ENCODE peak calls at places on chromosomes 1 and 21, in five cellular contexts. V is esophagus muscularis mucosa, N is transverse colon, W is GM12878, I is ovary. K is an unnamed sample.

GRCh38 chr1:66374148-66374547 is 159.8 kb upstream of the SGIP1 start:
- DNase-seq in W (peak; percentile 72), V (no peak), I (no peak), N (no peak), K (no peak)

GRCh38 chr1:31222176-31222575 is 17.5 kb downstream of the NKAIN1 start:
- DNase-seq in W (no peak), V (no peak), I (no peak), N (no peak), K (no peak)

GRCh38 chr1:244817415-244817894 is 18.0 kb upstream of the COX20 start:
- DNase-seq in N (no peak), W (no peak), V (no peak), I (no peak), K (no peak)

GRCh38 chr1:69122373-69122772 is 445.3 kb upstream of the LRRC7 start:
- DNase-seq in N (no peak), I (no peak), W (no peak), V (no peak), K (no peak)

GRCh38 chr1:41439234-41439633 is 45.2 kb downstream of the EDN2 start:
- DNase-seq in V (no peak), N (no peak), I (no peak), W (no peak), K (no peak)

GRCh38 chr1:229900220-229900619 is 166.8 kb upstream of the GALNT2 start:
- DNase-seq in V (no peak), W (no peak), N (no peak), I (no peak), K (no peak)

GRCh38 chr1:219189021-219189824 is 15.5 kb downstream of the LYPLAL1 start:
- DNase-seq in N (no peak), I (no peak), V (no peak), W (peak; percentile 69), K (no peak)

GRCh38 chr1:145961425-145962156 is 2.8 kb downstream of the ANKRD34A start:
- DNase-seq in N (peak; percentile 63), V (no peak), W (no peak), I (peak; percentile 69), K (peak; percentile 86)

GRCh38 chr1:246155923-246156322 is 351.2 kb downstream of the SMYD3 start:
- DNase-seq in I (no peak), N (no peak), W (no peak), V (no peak), K (no peak)

GRCh38 chr1:211697356-211697755 is 21.9 kb upstream of the NEK2 start:
- DNase-seq in N (no peak), V (no peak), I (no peak), W (peak; percentile 79), K (no peak)

GRCh38 chr1:111402083-111402482 is 25.5 kb downstream of the OVGP1 start:
- DNase-seq in I (no peak), W (no peak), N (no peak), V (peak; percentile 47), K (no peak)

GRCh38 chr1:7509593-7509992 is 261.5 kb upstream of the VAMP3 start:
- DNase-seq in V (no peak), W (no peak), I (no peak), N (no peak), K (no peak)

GRCh38 chr1:27161594-27161993 is 6.7 kb upstream of the SLC9A1 start:
- DNase-seq in W (peak; percentile 65), I (no peak), N (peak; percentile 39), V (no peak), K (no peak)

GRCh38 chr1:95903060-95903459 is 669.0 kb downstream of the RWDD3 start:
- DNase-seq in I (no peak), V (no peak), N (no peak), W (no peak), K (no peak)

GRCh38 chr1:66747500-66747899 is 4.8 kb upstream of the DYNLT5 start:
- DNase-seq in I (no peak), N (no peak), W (no peak), V (no peak), K (no peak)

GRCh38 chr1:93701619-93702018 is 20.0 kb upstream of the BCAR3 start:
- DNase-seq in W (no peak), V (no peak), N (no peak), I (no peak), K (peak; percentile 26)

GRCh38 chr1:3096360-3096759 is 27.4 kb downstream of the PRDM16 start:
- DNase-seq in V (no peak), I (no peak), W (no peak), N (no peak), K (no peak)

GRCh38 chr1:39214998-39215873 is 10.7 kb downstream of the MACF1 start:
- DNase-seq in W (peak; percentile 79), I (no peak), V (no peak), N (peak; percentile 42), K (no peak)

GRCh38 chr1:1032428-1032827 is 12.5 kb downstream of the AGRN start:
- DNase-seq in V (no peak), N (peak; percentile 57), W (no peak), I (no peak), K (no peak)

GRCh38 chr1:239786464-239786863 is 305.2 kb upstream of the FMN2 start:
- DNase-seq in V (peak; percentile 34), I (no peak), N (no peak), W (no peak), K (no peak)

GRCh38 chr1:172719694-172720138 is 60.8 kb downstream of the FASLG start:
- DNase-seq in N (no peak), V (no peak), W (no peak), I (no peak), K (no peak)

GRCh38 chr1:91621907-91622306 is 121.3 kb downstream of the CDC7 start:
- DNase-seq in N (no peak), V (no peak), I (no peak), W (no peak), K (no peak)

GRCh38 chr1:184025242-184025675 is 12.3 kb downstream of the COLGALT2 start:
- DNase-seq in N (no peak), W (no peak), V (no peak), I (no peak), K (peak; percentile 81)

GRCh38 chr1:51433269-51433971 is 85.6 kb downstream of the EPS15 start:
- DNase-seq in I (no peak), V (no peak), W (no peak), N (no peak), K (no peak)

GRCh38 chr1:200556005-200556404 is 64.5 kb downstream of the KIF14 start:
- DNase-seq in I (no peak), V (no peak), N (no peak), W (no peak), K (no peak)

GRCh38 chr1:155514582-155515187 is 47.9 kb downstream of the ASH1L start:
- DNase-seq in N (no peak), V (no peak), W (no peak), I (no peak), K (no peak)

GRCh38 chr1:183165456-183165855 is 20.6 kb upstream of the LAMC2 start:
- DNase-seq in W (no peak), I (no peak), V (no peak), N (no peak), K (no peak)

GRCh38 chr1:229694053-229694693 is 68.1 kb downstream of the URB2 start:
- DNase-seq in W (no peak), I (peak; percentile 93), V (peak; percentile 95), N (peak; percentile 46), K (peak; percentile 95)

GRCh38 chr21:25385912-25386474 is 221.3 kb downstream of the MRPL39 start:
- DNase-seq in N (no peak), W (no peak), V (no peak), I (no peak), K (no peak)

GRCh38 chr21:26966978-26967913 is at the start of gene ADAMTS5:
- DNase-seq in W (no peak), I (peak; percentile 72), N (peak; percentile 15), V (no peak), K (peak; percentile 77)

GRCh38 chr1:14817223-14818170 is 219.0 kb downstream of the KAZN start:
- DNase-seq in N (no peak), V (no peak), W (no peak), I (no peak), K (no peak)

GRCh38 chr21:36129219-36129618 is 5.7 kb upstream of the CBR3 start:
- DNase-seq in W (no peak), V (no peak), N (no peak), I (no peak), K (peak; percentile 11)

GRCh38 chr1:235902638-235903542 is 36.2 kb upstream of the LYST start:
- DNase-seq in V (no peak), I (peak; percentile 33), N (peak; percentile 86), W (no peak), K (peak; percentile 78)

GRCh38 chr21:44836666-44837471 is 19.0 kb upstream of the SUMO3 start:
- DNase-seq in I (no peak), N (peak; percentile 47), V (no peak), W (no peak), K (no peak)

GRCh38 chr1:162206749-162207635 is 137.5 kb downstream of the NOS1AP start:
- DNase-seq in N (peak; percentile 62), W (no peak), V (no peak), I (no peak), K (peak; percentile 71)

GRCh38 chr1:169129109-169129789 is 22.8 kb downstream of the ATP1B1 start:
- DNase-seq in N (no peak), I (no peak), V (no peak), W (no peak), K (no peak)

DNA sequence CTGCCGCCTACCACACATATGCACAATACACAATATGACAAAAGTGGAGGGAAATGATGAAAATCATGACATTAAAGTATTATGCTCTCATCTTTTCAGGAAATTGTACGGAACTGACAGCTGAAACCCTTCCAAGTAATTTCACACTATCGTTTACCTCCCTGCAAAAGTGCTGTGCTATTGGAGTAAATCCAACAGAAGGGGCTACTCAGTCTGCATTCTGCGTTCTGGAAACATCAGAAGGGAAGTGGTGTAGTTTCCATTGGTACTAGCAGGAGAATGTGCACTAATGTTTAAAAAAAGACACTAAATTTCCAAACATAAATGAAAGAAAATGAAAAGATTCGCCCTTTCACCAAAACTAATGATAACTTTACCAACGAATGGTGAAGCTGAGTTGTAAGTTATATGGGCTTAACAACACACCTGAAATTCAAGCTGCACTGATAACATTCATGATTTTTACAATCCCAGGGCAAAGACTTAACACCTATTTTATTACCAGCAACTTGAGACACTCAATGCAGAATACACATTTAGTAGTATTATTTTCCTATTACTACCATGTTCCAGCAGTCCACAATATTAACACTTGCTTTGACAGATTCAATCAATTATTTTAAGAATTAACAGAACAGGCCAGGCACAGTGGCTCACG is 3.2 kb downstream of the DENND1B start:
- DNase-seq in V (no peak), I (no peak), W (no peak), N (no peak), K (no peak)
- H3K4me1 ChIP-seq in V (peaks cover 42% of the 10 kb centered on the region), I (peaks cover 3% of the 10 kb centered on the region), W (peaks cover 19% of the 10 kb centered on the region), N (peaks cover 15% of the 10 kb centered on the region), K (peaks cover 27% of the 10 kb centered on the region)

GRCh38 chr21:46127239-46128105 is 27.9 kb downstream of the FTCD start:
- DNase-seq in W (no peak), V (no peak), I (peak; percentile 12), N (no peak), K (peak; percentile 63)
- H3K4me3 ChIP-seq in W (no peak overlapping the region), V (no peak overlapping the region), I (no peak overlapping the region), N (no peak overlapping the region), K (no peak overlapping the region)

GRCh38 chr1:185862235-185862634 is 128.0 kb downstream of the HMCN1 start:
- DNase-seq in V (no peak), I (no peak), N (no peak), W (no peak), K (no peak)
- TF ChIP-seq EP300 in V (no peak), I (no peak), N (no peak), W (no peak), K (no peak)

GRCh38 chr1:165152727-165153126 is 203.8 kb downstream of the LMX1A start:
- DNase-seq in W (no peak), N (no peak), I (no peak), V (no peak), K (no peak)
- H3K4me1 ChIP-seq in W (no peaks in the 10 kb centered on the region), N (no peaks in the 10 kb centered on the region), I (no peaks in the 10 kb centered on the region), V (no peaks in the 10 kb centered on the region), K (no peaks in the 10 kb centered on the region)

K was measured in sigmoid colon.